ENCODE peak calls at places on chromosomes 13 and 19, in nine cellular contexts. I is CD4-positive, alpha-beta T cell; P is pancreas; L is coronary artery; H is nephron progenitor cell; M is stimulated activated CD8-positive, alpha-beta memory T cell treated with anti-CD3 and anti-CD28 coated beads, Interleukin-12 subunit alpha, Interleukin-12 subunit beta, amount 100 ng/mL, for 4 hours; D is T47D; S is NCI-H2081; U is kidney glomerular epithelial cell. X is an unnamed sample.

GRCh38 chr13:110327036-110327790 is 20.1 kb downstream of the COL4A2 start:
- DNase-seq in P (peak; percentile 40), U (peak; percentile 96), I (no peak), D (no peak), L (peak; percentile 74), H (no peak), S (no peak), M (no peak), X (no peak)

GRCh38 chr13:41216160-41216559 is 21.8 kb upstream of the KBTBD7 start:
- DNase-seq in I (no peak), P (no peak), U (no peak), H (no peak), S (no peak), L (no peak), M (no peak), D (no peak), X (peak; percentile 18)

GRCh38 chr13:113096052-113096744 is 9.4 kb upstream of the F7 start:
- DNase-seq in I (no peak), D (no peak), P (no peak), U (no peak), L (no peak), H (no peak), S (no peak), M (no peak), X (no peak)

GRCh38 chr19:41156207-41156606 is 36.8 kb upstream of the CYP2S1 start:
- DNase-seq in P (no peak), H (no peak), I (no peak), L (no peak), U (no peak), M (no peak), D (no peak), S (no peak), X (no peak)

GRCh38 chr13:78881746-78882145 is 222.8 kb upstream of the OBI1 start:
- DNase-seq in L (no peak), U (no peak), M (no peak), H (no peak), P (no peak), I (no peak), S (peak; percentile 80), D (no peak), X (peak; percentile 79)

GRCh38 chr19:37931941-37932655 is 25.1 kb downstream of the SIPA1L3 start:
- DNase-seq in P (peak; percentile 88), U (peak; percentile 97), D (peak; percentile 95), H (peak; percentile 50), S (peak; percentile 90), M (no peak), I (no peak), L (no peak), X (peak; percentile 74)

GRCh38 chr13:97386832-97387486 is 47.0 kb upstream of the RAP2A start:
- DNase-seq in M (no peak), L (no peak), U (no peak), H (no peak), P (no peak), I (no peak), D (no peak), S (no peak), X (peak; percentile 67)

GRCh38 chr13:99087954-99088491 is 110.2 kb upstream of the DOCK9 start:
- DNase-seq in L (no peak), I (peak; percentile 32), P (no peak), H (peak; percentile 16), M (no peak), S (peak; percentile 12), U (peak; percentile 46), D (no peak), X (no peak)

GRCh38 chr13:100128373-100128772 is 39.5 kb downstream of the PCCA start:
- DNase-seq in U (peak; percentile 34), M (no peak), I (no peak), P (no peak), S (no peak), H (peak; percentile 12), L (no peak), D (no peak), X (no peak)

GRCh38 chr19:42198676-42199439 is 18.6 kb downstream of the DEDD2 start:
- DNase-seq in M (peak; percentile 54), L (no peak), S (no peak), I (peak; percentile 77), D (no peak), H (no peak), P (no peak), U (no peak), X (no peak)

GRCh38 chr19:33673996-33674395 is 52.2 kb downstream of the CHST8 start:
- DNase-seq in D (no peak), S (no peak), P (no peak), U (no peak), L (peak; percentile 36), M (no peak), I (no peak), H (no peak), X (no peak)

GRCh38 chr13:73740681-73741080 is 393.5 kb downstream of the KLF12 start:
- DNase-seq in D (no peak), U (no peak), M (no peak), H (no peak), I (no peak), S (no peak), P (no peak), L (no peak), X (no peak)

GRCh38 chr13:46106839-46107371 is 2.1 kb upstream of the CPB2 start:
- DNase-seq in M (no peak), D (no peak), I (no peak), P (no peak), L (no peak), H (no peak), U (no peak), S (no peak), X (no peak)

GRCh38 chr19:21439372-21439771 is 42.4 kb downstream of the ZNF493 start:
- DNase-seq in D (peak; percentile 88), H (no peak), M (no peak), L (no peak), P (peak; percentile 43), U (no peak), I (no peak), S (no peak), X (no peak)

GRCh38 chr13:30441304-30441703 is 19.0 kb downstream of the UBE2L5 start:
- DNase-seq in U (peak; percentile 69), P (no peak), I (no peak), D (no peak), H (no peak), S (no peak), L (no peak), M (no peak), X (no peak)

GRCh38 chr19:15015946-15016542 is 33.2 kb upstream of the CASP14 start:
- DNase-seq in M (no peak), P (peak; percentile 24), I (no peak), L (no peak), D (peak; percentile 67), H (peak; percentile 75), S (no peak), U (no peak), X (peak; percentile 82)

GRCh38 chr19:8484331-8484894 is 18.0 kb downstream of the PRAM1 start:
- DNase-seq in U (no peak), S (no peak), H (no peak), D (no peak), M (no peak), L (no peak), P (no peak), I (no peak), X (no peak)

GRCh38 chr19:19120308-19121156 is 17.7 kb downstream of the TMEM161A start:
- DNase-seq in M (no peak), S (no peak), L (no peak), D (peak; percentile 90), U (no peak), H (peak; percentile 100), P (peak; percentile 26), I (no peak), X (peak; percentile 64)

GRCh38 chr13:29429496-29429895 is 166.0 kb downstream of the SLC7A1 start:
- DNase-seq in U (no peak), I (no peak), L (no peak), S (no peak), P (no peak), H (no peak), D (no peak), M (no peak), X (no peak)

GRCh38 chr13:77810430-77810829 is 108.2 kb downstream of the EDNRB start:
- DNase-seq in H (no peak), M (no peak), P (no peak), S (no peak), L (no peak), D (peak; percentile 4), U (no peak), I (no peak), X (peak; percentile 45)

GRCh38 chr19:3986260-3987041 is 1.2 kb upstream of the EEF2 start:
- DNase-seq in H (peak; percentile 40), M (no peak), I (peak; percentile 61), L (no peak), D (peak; percentile 87), P (peak; percentile 60), U (peak; percentile 63), S (peak; percentile 81), X (peak; percentile 59)

GRCh38 chr13:28754698-28755545 is 36.2 kb upstream of the SLC46A3 start:
- DNase-seq in H (no peak), U (no peak), I (no peak), S (no peak), D (peak; percentile 64), P (no peak), M (no peak), L (no peak), X (no peak)

GRCh38 chr19:53874384-53874995 is 6.8 kb downstream of the MYADM start:
- DNase-seq in P (no peak), H (no peak), M (no peak), I (no peak), D (no peak), L (no peak), S (no peak), U (no peak), X (no peak)

GRCh38 chr19:33767898-33768413 is 28.7 kb upstream of the KCTD15 start:
- DNase-seq in L (no peak), H (peak; percentile 98), S (no peak), D (peak; percentile 60), P (no peak), U (no peak), I (no peak), M (no peak), X (peak; percentile 86)

GRCh38 chr13:60448907-60449510 is 52.0 kb downstream of the TDRD3 start:
- DNase-seq in D (peak; percentile 48), I (no peak), L (no peak), P (peak; percentile 15), H (peak; percentile 16), U (peak; percentile 32), M (no peak), S (peak; percentile 15), X (peak; percentile 73)

GRCh38 chr19:46725036-46725820 is 8.3 kb upstream of the PRKD2 start:
- DNase-seq in P (no peak), L (no peak), I (no peak), U (no peak), S (no peak), M (no peak), D (no peak), H (no peak), X (no peak)

GRCh38 chr19:45506991-45507863 is at the start of gene VASP:
- DNase-seq in I (peak; percentile 90), U (peak; percentile 52), H (peak; percentile 76), P (peak; percentile 87), D (peak; percentile 91), L (peak; percentile 86), S (peak; percentile 67), M (peak; percentile 85), X (peak; percentile 87)

GRCh38 chr13:37747071-37747612 is 122.4 kb downstream of the TRPC4 start:
- DNase-seq in U (no peak), L (no peak), D (no peak), I (no peak), M (no peak), S (peak; percentile 65), H (no peak), P (no peak), X (no peak)

GRCh38 chr13:50924025-50924424 is 14.4 kb downstream of the RNASEH2B start:
- DNase-seq in L (no peak), U (no peak), P (no peak), M (no peak), I (no peak), H (no peak), D (no peak), S (no peak), X (no peak)

GRCh38 chr19:8631425-8631819 is 989 bp downstream of the NFILZ start:
- DNase-seq in I (no peak), M (no peak), L (no peak), H (peak; percentile 25), P (peak; percentile 65), U (no peak), S (no peak), D (no peak), X (peak; percentile 19)

GRCh38 chr19:7658219-7658686 is 10.6 kb upstream of the RETN start:
- DNase-seq in S (no peak), D (no peak), P (no peak), H (no peak), U (no peak), L (no peak), I (peak; percentile 43), M (no peak), X (peak; percentile 52)